ENCODE peak calls at places on chromosome 10, in six cellular contexts. H is A549, Y is NCI-H748 treated with DMSO at 0.1 percent for 48 hours, A is HFF-Myc, W is NCI-H526, Z is epithelial cell of esophagus. N is an unnamed sample.

GRCh38 chr10:42477170-42477569 is 161.2 kb downstream of the ZNF33B start:
- DNase-seq in H (no peak), Y (no peak), A (no peak), W (no peak), Z (no peak), N (no peak)

GRCh38 chr10:126199221-126199998 is 188.9 kb downstream of the ADAM12 start:
- DNase-seq in H (peak), Y (no peak), A (peak), W (no peak), Z (peak), N (no peak)

GRCh38 chr10:84329094-84329611 is 764 bp downstream of the CCSER2 start:
- DNase-seq in H (peak), Y (peak), A (no peak), W (no peak), Z (peak), N (no peak)

GRCh38 chr10:24825551-24825950 is 101.9 kb upstream of the ARHGAP21 start:
- DNase-seq in H (no peak), Y (no peak), A (no peak), W (no peak), Z (peak), N (no peak)

GRCh38 chr10:6660460-6660859 is 80.4 kb upstream of the PRKCQ start:
- DNase-seq in H (no peak), Y (no peak), A (no peak), W (no peak), Z (no peak), N (no peak)

GRCh38 chr10:33368086-33368485 is 33.6 kb upstream of the NRP1 start:
- DNase-seq in H (no peak), Y (no peak), A (no peak), W (no peak), Z (no peak), N (no peak)

GRCh38 chr10:86264481-86265231 is 101.9 kb downstream of the GRID1 start:
- DNase-seq in H (no peak), Y (no peak), A (no peak), W (no peak), Z (no peak), N (no peak)

GRCh38 chr10:132457328-132458070 is 60.5 kb downstream of the PWWP2B start:
- DNase-seq in H (peak), Y (no peak), A (no peak), W (peak), Z (no peak), N (no peak)

GRCh38 chr10:33547976-33548375 is 213.5 kb upstream of the NRP1 start:
- DNase-seq in H (no peak), Y (peak), A (no peak), W (no peak), Z (no peak), N (no peak)

GRCh38 chr10:121774404-121774803 is 153.4 kb downstream of the ATE1 start:
- DNase-seq in H (no peak), Y (no peak), A (no peak), W (no peak), Z (peak), N (no peak)

GRCh38 chr10:91642831-91643692 is 10.2 kb upstream of the PPP1R3C start:
- DNase-seq in H (no peak), Y (no peak), A (no peak), W (no peak), Z (peak), N (no peak)

GRCh38 chr10:82390866-82391658 is 516.1 kb downstream of the NRG3 start:
- DNase-seq in H (no peak), Y (no peak), A (no peak), W (no peak), Z (no peak), N (no peak)

GRCh38 chr10:127186846-127187245 is 9.5 kb downstream of the INSYN2A start:
- DNase-seq in H (no peak), Y (no peak), A (no peak), W (no peak), Z (peak), N (no peak)

GRCh38 chr10:12772797-12773587 is 228.5 kb downstream of the CCDC3 start:
- DNase-seq in H (peak), Y (no peak), A (no peak), W (no peak), Z (no peak), N (no peak)

GRCh38 chr10:108629843-108630242 is 1293.5 kb downstream of the XPNPEP1 start:
- DNase-seq in H (no peak), Y (no peak), A (no peak), W (no peak), Z (no peak), N (no peak)

GRCh38 chr10:73648975-73649829 is 6.6 kb downstream of the SYNPO2L start:
- DNase-seq in H (no peak), Y (no peak), A (no peak), W (no peak), Z (peak), N (no peak)

GRCh38 chr10:80205478-80206276 is at the start of gene ANXA11:
- DNase-seq in H (peak), Y (peak), A (no peak), W (peak), Z (peak), N (peak)

GRCh38 chr10:44966129-44966815 is 6.7 kb downstream of the RASSF4 start:
- DNase-seq in H (no peak), Y (no peak), A (no peak), W (no peak), Z (no peak), N (no peak)

GRCh38 chr10:66931340-66931948 is 5.6 kb downstream of the LRRTM3 start:
- DNase-seq in H (peak), Y (peak), A (peak), W (no peak), Z (peak), N (no peak)

GRCh38 chr10:123784216-123784615 is 107.4 kb downstream of the CPXM2 start:
- DNase-seq in H (no peak), Y (no peak), A (no peak), W (no peak), Z (no peak), N (no peak)

GRCh38 chr10:44393051-44393630 is 8.2 kb upstream of the CXCL12 start:
- DNase-seq in H (no peak), Y (no peak), A (peak), W (no peak), Z (no peak), N (no peak)